ENCODE peak calls at places on chromosomes 16 and 17, in six cellular contexts. One of them, this sample, is unnamed.

GRCh38 chr16:12543700-12544476 is 259.8 kb downstream of the CPPED1 start:
- DNase-seq in IMR-90: no peak
- DNase-seq in HCT116: no peak
- DNase-seq in heart left ventricle: no peak
- DNase-seq in ovary: no peak
- DNase-seq in endothelial cell of umbilical vein: no peak
- DNase-seq in this sample: no peak

GRCh38 chr16:50692999-50693781 is at the start of gene NOD2:
- DNase-seq in ovary: peak
- DNase-seq in heart left ventricle: no peak
- DNase-seq in IMR-90: no peak
- DNase-seq in HCT116: no peak
- DNase-seq in endothelial cell of umbilical vein: no peak
- DNase-seq in this sample: no peak

GRCh38 chr16:51898872-51899271 is 648.1 kb downstream of the TOX3 start:
- DNase-seq in heart left ventricle: no peak
- DNase-seq in IMR-90: peak
- DNase-seq in endothelial cell of umbilical vein: no peak
- DNase-seq in HCT116: no peak
- DNase-seq in ovary: no peak
- DNase-seq in this sample: no peak

GRCh38 chr17:37098910-37099664 is 150.3 kb downstream of the AATF start:
- DNase-seq in HCT116: no peak
- DNase-seq in endothelial cell of umbilical vein: no peak
- DNase-seq in IMR-90: peak
- DNase-seq in heart left ventricle: no peak
- DNase-seq in ovary: no peak
- DNase-seq in this sample: no peak

GRCh38 chr17:70137451-70138230 is 31.7 kb upstream of the KCNJ2 start:
- DNase-seq in IMR-90: peak
- DNase-seq in endothelial cell of umbilical vein: peak
- DNase-seq in ovary: peak
- DNase-seq in heart left ventricle: peak
- DNase-seq in HCT116: no peak
- DNase-seq in this sample: peak

GRCh38 chr17:74220966-74221814 is 7.8 kb downstream of the TTYH2 start:
- DNase-seq in IMR-90: no peak
- DNase-seq in heart left ventricle: no peak
- DNase-seq in HCT116: no peak
- DNase-seq in ovary: no peak
- DNase-seq in endothelial cell of umbilical vein: no peak
- DNase-seq in this sample: no peak

GRCh38 chr17:68576811-68577551 is 24.2 kb downstream of the FAM20A start:
- DNase-seq in endothelial cell of umbilical vein: no peak
- DNase-seq in heart left ventricle: peak
- DNase-seq in IMR-90: peak
- DNase-seq in HCT116: no peak
- DNase-seq in ovary: no peak
- DNase-seq in this sample: peak

GRCh38 chr16:12339686-12340085 is 363.2 kb downstream of the SNX29 start:
- DNase-seq in HCT116: no peak
- DNase-seq in endothelial cell of umbilical vein: no peak
- DNase-seq in ovary: no peak
- DNase-seq in heart left ventricle: no peak
- DNase-seq in IMR-90: peak
- DNase-seq in this sample: no peak

GRCh38 chr17:35801583-35802224 is 6.3 kb upstream of the MMP28 start:
- DNase-seq in ovary: no peak
- DNase-seq in endothelial cell of umbilical vein: peak
- DNase-seq in HCT116: no peak
- DNase-seq in heart left ventricle: peak
- DNase-seq in IMR-90: no peak
- DNase-seq in this sample: peak

GRCh38 chr17:59292174-59292523 is 39.3 kb upstream of the YPEL2 start:
- DNase-seq in heart left ventricle: no peak
- DNase-seq in HCT116: no peak
- DNase-seq in IMR-90: no peak
- DNase-seq in endothelial cell of umbilical vein: peak
- DNase-seq in ovary: no peak
- DNase-seq in this sample: no peak

GRCh38 chr17:50533720-50534148 is 1.2 kb downstream of the EPN3 start:
- DNase-seq in IMR-90: peak
- DNase-seq in endothelial cell of umbilical vein: peak
- DNase-seq in heart left ventricle: peak
- DNase-seq in HCT116: no peak
- DNase-seq in ovary: peak
- DNase-seq in this sample: peak

GRCh38 chr16:75192606-75193264 is 14.2 kb downstream of the CTRB2 start:
- DNase-seq in HCT116: no peak
- DNase-seq in endothelial cell of umbilical vein: no peak
- DNase-seq in ovary: no peak
- DNase-seq in IMR-90: no peak
- DNase-seq in heart left ventricle: no peak
- DNase-seq in this sample: no peak

GRCh38 chr17:77565166-77565565 is 393.3 kb upstream of the TNRC6C start:
- DNase-seq in ovary: no peak
- DNase-seq in HCT116: no peak
- DNase-seq in heart left ventricle: no peak
- DNase-seq in endothelial cell of umbilical vein: no peak
- DNase-seq in IMR-90: no peak
- DNase-seq in this sample: no peak

GRCh38 chr17:79927136-79927661 is 88.0 kb upstream of the CBX4 start:
- DNase-seq in endothelial cell of umbilical vein: no peak
- DNase-seq in ovary: peak
- DNase-seq in heart left ventricle: no peak
- DNase-seq in HCT116: no peak
- DNase-seq in IMR-90: no peak
- DNase-seq in this sample: no peak

GRCh38 chr17:60305141-60305540 is 86.8 kb downstream of the USP32 start:
- DNase-seq in heart left ventricle: no peak
- DNase-seq in ovary: no peak
- DNase-seq in endothelial cell of umbilical vein: no peak
- DNase-seq in HCT116: no peak
- DNase-seq in IMR-90: no peak
- DNase-seq in this sample: no peak

GRCh38 chr17:77528516-77529327 is 388.0 kb downstream of the SEC14L1 start:
- DNase-seq in heart left ventricle: no peak
- DNase-seq in HCT116: no peak
- DNase-seq in IMR-90: no peak
- DNase-seq in endothelial cell of umbilical vein: no peak
- DNase-seq in ovary: no peak
- DNase-seq in this sample: no peak

GRCh38 chr17:57365420-57365819 is 109.1 kb downstream of the MSI2 start:
- DNase-seq in HCT116: no peak
- DNase-seq in ovary: peak
- DNase-seq in IMR-90: no peak
- DNase-seq in heart left ventricle: no peak
- DNase-seq in endothelial cell of umbilical vein: no peak
- DNase-seq in this sample: peak

GRCh38 chr17:7523033-7523432 is 25.8 kb upstream of the TNFSF12 start:
- DNase-seq in HCT116: peak
- DNase-seq in endothelial cell of umbilical vein: peak
- DNase-seq in ovary: no peak
- DNase-seq in IMR-90: no peak
- DNase-seq in heart left ventricle: peak
- DNase-seq in this sample: no peak

GRCh38 chr17:69819316-69820087 is 255.5 kb upstream of the KCNJ16 start:
- DNase-seq in heart left ventricle: no peak
- DNase-seq in ovary: no peak
- DNase-seq in endothelial cell of umbilical vein: no peak
- DNase-seq in HCT116: no peak
- DNase-seq in IMR-90: peak
- DNase-seq in this sample: no peak

DNA sequence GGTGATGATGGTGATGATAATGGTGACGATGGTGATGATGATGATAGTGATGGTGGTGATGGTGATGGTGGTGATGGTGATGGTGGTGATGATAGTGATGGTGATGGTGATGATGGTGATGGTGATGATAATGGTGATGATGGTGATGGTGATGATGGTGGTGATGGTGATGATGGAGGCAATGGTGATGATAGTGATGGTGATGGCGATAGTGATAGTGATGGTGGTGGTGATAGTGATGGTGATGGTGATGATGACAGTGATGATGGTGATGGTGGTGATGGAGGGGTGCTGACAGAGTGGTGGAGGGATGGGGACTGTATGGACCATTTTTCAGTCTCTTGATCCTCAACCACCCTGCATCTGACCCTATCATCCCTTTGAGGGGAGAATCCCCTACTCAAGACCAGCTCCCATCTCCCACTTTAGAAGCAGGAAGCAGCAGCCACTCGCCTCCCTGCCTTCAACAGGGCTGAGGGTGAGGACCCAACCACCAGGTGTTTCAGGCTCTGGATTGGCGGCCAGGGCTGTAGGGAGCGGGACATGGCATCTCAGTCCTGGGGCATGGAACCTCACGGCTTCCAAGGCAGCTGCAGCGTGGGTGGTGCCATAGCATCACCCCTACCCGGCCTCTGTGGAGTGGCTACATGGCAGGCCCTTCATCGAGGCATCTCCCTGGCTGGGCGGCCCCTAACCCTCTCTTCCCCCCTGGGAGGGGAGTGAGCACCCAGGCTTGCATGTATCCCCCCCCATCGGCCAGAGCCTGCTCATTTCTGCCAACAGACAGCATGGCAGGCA is 4.5 kb downstream of the FSCN2 start:
- DNase-seq in heart left ventricle: no peak
- DNase-seq in HCT116: no peak
- DNase-seq in ovary: no peak
- DNase-seq in endothelial cell of umbilical vein: no peak
- DNase-seq in IMR-90: no peak
- DNase-seq in this sample: no peak
- H3K4me3 ChIP-seq in heart left ventricle: no peak
- H3K4me3 ChIP-seq in HCT116: no peak
- H3K4me3 ChIP-seq in ovary: no peak
- H3K4me3 ChIP-seq in endothelial cell of umbilical vein: no peak
- H3K4me3 ChIP-seq in IMR-90: no peak
- H3K4me3 ChIP-seq in this sample: no peak

GRCh38 chr16:3580686-3581085 is 3.5 kb upstream of the NLRC3 start:
- DNase-seq in HCT116: no peak
- DNase-seq in heart left ventricle: no peak
- DNase-seq in ovary: no peak
- DNase-seq in endothelial cell of umbilical vein: no peak
- DNase-seq in IMR-90: peak
- DNase-seq in this sample: no peak

GRCh38 chr16:3584412-3584811 is 7.2 kb upstream of the NLRC3 start:
- DNase-seq in IMR-90: no peak
- DNase-seq in ovary: no peak
- DNase-seq in HCT116: no peak
- DNase-seq in endothelial cell of umbilical vein: no peak
- DNase-seq in heart left ventricle: no peak
- DNase-seq in this sample: no peak

GRCh38 chr16:3582276-3583165 is 5.3 kb upstream of the NLRC3 start:
- DNase-seq in HCT116: no peak
- DNase-seq in heart left ventricle: no peak
- DNase-seq in ovary: no peak
- DNase-seq in endothelial cell of umbilical vein: no peak
- DNase-seq in IMR-90: no peak
- DNase-seq in this sample: no peak

GRCh38 chr16:3581392-3581791 is 4.2 kb upstream of the NLRC3 start:
- DNase-seq in endothelial cell of umbilical vein: no peak
- DNase-seq in HCT116: no peak
- DNase-seq in IMR-90: no peak
- DNase-seq in ovary: no peak
- DNase-seq in heart left ventricle: no peak
- DNase-seq in this sample: no peak

DNA sequence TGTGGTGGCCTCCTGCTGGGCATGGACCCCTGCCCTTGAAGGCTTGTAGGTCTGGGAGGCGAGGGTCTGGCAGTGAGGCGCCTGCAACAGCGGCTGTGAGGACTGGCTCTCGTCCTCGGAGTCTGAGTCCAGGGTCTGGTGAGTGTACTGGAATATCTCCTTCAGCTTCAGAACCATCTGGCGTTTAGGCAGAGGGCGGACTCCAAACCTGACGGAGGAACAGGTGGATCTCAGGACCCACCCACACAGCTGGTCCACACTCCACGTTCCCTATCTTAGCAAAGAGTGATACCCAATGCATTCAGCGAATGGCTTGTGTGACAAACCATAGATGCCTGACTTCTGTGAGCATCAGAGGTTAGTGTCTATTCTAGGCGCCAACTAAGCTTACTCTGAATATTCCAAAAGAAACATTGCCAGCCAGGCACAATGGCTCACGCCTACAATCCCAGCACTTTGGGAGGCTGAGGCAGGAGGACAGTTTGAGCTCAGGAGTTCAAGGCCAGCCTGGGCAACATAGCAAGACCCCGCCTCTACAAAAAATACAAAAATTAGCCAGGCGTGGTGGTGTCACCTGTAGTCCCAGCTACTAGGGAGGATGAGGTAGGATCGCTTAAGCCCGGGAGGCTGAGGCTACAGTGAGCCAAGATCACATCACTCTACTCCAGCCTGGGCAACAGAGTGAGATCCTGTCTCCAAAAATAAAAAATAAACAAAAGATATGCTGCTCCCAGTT is 6.3 kb upstream of the NLRC3 start:
- DNase-seq in IMR-90: no peak
- DNase-seq in HCT116: no peak
- DNase-seq in ovary: no peak
- DNase-seq in endothelial cell of umbilical vein: no peak
- DNase-seq in heart left ventricle: no peak
- DNase-seq in this sample: no peak
- TF ChIP-seq POLR2A in IMR-90: no peak
- TF ChIP-seq POLR2A in HCT116: no peak
- TF ChIP-seq POLR2A in ovary: no peak
- TF ChIP-seq POLR2A in endothelial cell of umbilical vein: no peak
- TF ChIP-seq POLR2A in heart left ventricle: no peak
- TF ChIP-seq POLR2A in this sample: no peak

DNA sequence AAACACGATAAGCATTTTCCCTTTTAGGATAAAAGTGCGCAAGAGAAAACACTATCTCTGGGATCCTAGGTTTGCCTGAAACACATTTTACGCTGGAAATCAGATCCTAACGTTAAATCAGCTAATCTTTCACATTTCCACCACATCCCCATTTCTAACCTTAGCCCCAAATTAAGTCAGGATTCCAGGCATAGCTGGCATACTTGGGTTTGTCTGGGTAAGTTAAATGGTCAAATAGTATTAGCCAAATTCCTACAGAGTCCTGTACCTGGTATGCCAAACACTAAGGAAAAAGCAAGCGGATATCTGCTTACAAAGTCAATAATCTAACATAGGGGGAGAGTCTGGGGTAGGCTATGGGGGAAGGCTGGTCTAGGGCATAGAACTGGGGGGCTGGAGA is 557.4 kb upstream of the ZFHX3 start:
- DNase-seq in endothelial cell of umbilical vein: no peak
- DNase-seq in IMR-90: no peak
- DNase-seq in ovary: no peak
- DNase-seq in heart left ventricle: no peak
- DNase-seq in HCT116: no peak
- DNase-seq in this sample: no peak
- H3K27ac ChIP-seq in endothelial cell of umbilical vein: no peak
- H3K27ac ChIP-seq in IMR-90: no peak
- H3K27ac ChIP-seq in ovary: no peak
- H3K27ac ChIP-seq in heart left ventricle: no peak
- H3K27ac ChIP-seq in HCT116: no peak
- H3K27ac ChIP-seq in this sample: no peak

DNA sequence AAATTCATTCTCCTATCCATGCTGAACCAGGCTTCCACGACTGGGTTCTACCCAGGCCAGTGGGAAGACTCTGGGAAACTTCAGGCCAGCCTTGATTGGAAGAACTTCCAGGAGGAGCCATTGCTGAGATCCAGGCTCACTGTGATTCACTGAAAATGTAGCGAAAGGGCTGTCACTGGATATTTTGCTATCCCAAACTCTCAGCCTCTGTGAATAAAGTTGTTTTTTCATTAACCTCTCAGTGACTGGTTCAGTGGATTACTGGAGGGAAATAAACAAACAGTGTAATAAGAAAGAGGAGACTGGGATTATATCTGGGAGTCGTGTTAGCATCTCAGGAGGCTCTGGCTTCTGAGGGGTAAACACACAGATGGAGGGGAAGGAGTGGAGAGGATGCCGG is 3.1 kb downstream of the FOXL1 start:
- DNase-seq in ovary: no peak
- DNase-seq in endothelial cell of umbilical vein: no peak
- DNase-seq in heart left ventricle: no peak
- DNase-seq in IMR-90: peak
- DNase-seq in HCT116: no peak
- DNase-seq in this sample: no peak
- H3K4me3 ChIP-seq in ovary: no peak
- H3K4me3 ChIP-seq in endothelial cell of umbilical vein: no peak
- H3K4me3 ChIP-seq in heart left ventricle: no peak
- H3K4me3 ChIP-seq in IMR-90: peak
- H3K4me3 ChIP-seq in HCT116: no peak
- H3K4me3 ChIP-seq in this sample: no peak

This sample was measured in uterus.